ENCODE peak calls at places on chromosomes 12 and 14, in six cellular contexts. Q, E, N, J, M and K are unnamed samples.

GRCh38 chr12:92628476-92628875 is 74.3 kb upstream of the PLEKHG7 start:
- DNase-seq in Q (no peak), E (no peak), N (no peak), J (no peak), M (no peak), K (no peak)

GRCh38 chr14:95770777-95771176 is 56.9 kb upstream of the TCL1A start:
- DNase-seq in Q (no peak), E (no peak), N (no peak), J (no peak), M (no peak), K (no peak)

GRCh38 chr14:95507701-95508103 is 8.7 kb downstream of the SYNE3 start:
- DNase-seq in Q (no peak), E (no peak), N (no peak), J (no peak), M (no peak), K (no peak)

GRCh38 chr14:67515386-67516079 is 17.6 kb upstream of the PLEKHH1 start:
- DNase-seq in Q (peak; percentile 64), E (no peak), N (no peak), J (no peak), M (peak; percentile 23), K (no peak)

GRCh38 chr12:1469063-1469462 is 125.3 kb downstream of the FBXL14 start:
- DNase-seq in Q (no peak), E (no peak), N (no peak), J (no peak), M (no peak), K (no peak)

GRCh38 chr12:7108042-7108927 is 729 bp downstream of the C1RL start:
- DNase-seq in Q (peak; percentile 92), E (peak; percentile 55), N (peak; percentile 69), J (peak; percentile 62), M (peak; percentile 80), K (peak; percentile 94)

GRCh38 chr14:84797326-84797725 is 732.6 kb upstream of the FLRT2 start:
- DNase-seq in Q (no peak), E (no peak), N (no peak), J (no peak), M (no peak), K (no peak)

GRCh38 chr14:51616724-51617409 is 34.8 kb upstream of the FRMD6 start:
- DNase-seq in Q (no peak), E (no peak), N (peak; percentile 91), J (peak; percentile 62), M (no peak), K (no peak)

GRCh38 chr14:23513005-23513412 is 38.6 kb downstream of the ZFHX2 start:
- DNase-seq in Q (no peak), E (no peak), N (no peak), J (no peak), M (no peak), K (no peak)

GRCh38 chr14:64190974-64191502 is 103.1 kb downstream of the ESR2 start:
- DNase-seq in Q (no peak), E (no peak), N (no peak), J (no peak), M (no peak), K (no peak)

GRCh38 chr14:99522934-99523660 is 41.9 kb downstream of the CCNK start:
- DNase-seq in Q (no peak), E (no peak), N (no peak), J (no peak), M (no peak), K (no peak)

GRCh38 chr12:118432812-118433540 is 56.6 kb downstream of the SUDS3 start:
- DNase-seq in Q (no peak), E (no peak), N (peak; percentile 9), J (no peak), M (no peak), K (no peak)

GRCh38 chr12:83042441-83043215 is 355.9 kb downstream of the TMTC2 start:
- DNase-seq in Q (peak; percentile 18), E (no peak), N (no peak), J (no peak), M (no peak), K (no peak)

GRCh38 chr14:67392728-67393314 is 19.1 kb downstream of the PLEK2 start:
- DNase-seq in Q (no peak), E (no peak), N (no peak), J (no peak), M (no peak), K (no peak)

GRCh38 chr12:14884458-14884878 is 1.2 kb downstream of the MGP start:
- DNase-seq in Q (no peak), E (peak; percentile 70), N (no peak), J (no peak), M (no peak), K (peak; percentile 85)

GRCh38 chr14:56598519-56598918 is 18.9 kb downstream of the TMEM260 start:
- DNase-seq in Q (no peak), E (no peak), N (no peak), J (no peak), M (no peak), K (no peak)

GRCh38 chr12:84348582-84348981 is 564.0 kb downstream of the SLC6A15 start:
- DNase-seq in Q (no peak), E (no peak), N (no peak), J (no peak), M (no peak), K (no peak)

GRCh38 chr12:25995906-25996305 is 37.4 kb downstream of the RASSF8 start:
- DNase-seq in Q (no peak), E (no peak), N (no peak), J (no peak), M (no peak), K (no peak)

GRCh38 chr14:23090254-23090636 is 4.7 kb downstream of the ACIN1 start:
- DNase-seq in Q (no peak), E (no peak), N (no peak), J (no peak), M (no peak), K (no peak)

GRCh38 chr14:95544588-95544987 is 9.7 kb downstream of the GLRX5 start:
- DNase-seq in Q (no peak), E (no peak), N (no peak), J (no peak), M (peak; percentile 69), K (no peak)

GRCh38 chr14:69321601-69322330 is 61.8 kb downstream of the GALNT16 start:
- DNase-seq in Q (no peak), E (no peak), N (no peak), J (no peak), M (no peak), K (no peak)

GRCh38 chr12:81759215-81759991 is at the start of gene PPFIA2:
- DNase-seq in Q (peak; percentile 81), E (no peak), N (no peak), J (no peak), M (no peak), K (no peak)

GRCh38 chr12:66060361-66060907 is 70.1 kb downstream of the LLPH start:
- DNase-seq in Q (no peak), E (no peak), N (no peak), J (no peak), M (no peak), K (no peak)

GRCh38 chr12:114738460-114739184 is 54.6 kb upstream of the TBX3 start:
- DNase-seq in Q (no peak), E (no peak), N (peak; percentile 96), J (no peak), M (no peak), K (no peak)

GRCh38 chr12:125314051-125314882 is 249.0 kb downstream of the AACS start:
- DNase-seq in Q (peak; percentile 56), E (no peak), N (no peak), J (no peak), M (no peak), K (no peak)

GRCh38 chr12:12474931-12475485 is 87.7 kb downstream of the DUSP16 start:
- DNase-seq in Q (no peak), E (peak; percentile 87), N (no peak), J (no peak), M (peak; percentile 18), K (no peak)

DNA sequence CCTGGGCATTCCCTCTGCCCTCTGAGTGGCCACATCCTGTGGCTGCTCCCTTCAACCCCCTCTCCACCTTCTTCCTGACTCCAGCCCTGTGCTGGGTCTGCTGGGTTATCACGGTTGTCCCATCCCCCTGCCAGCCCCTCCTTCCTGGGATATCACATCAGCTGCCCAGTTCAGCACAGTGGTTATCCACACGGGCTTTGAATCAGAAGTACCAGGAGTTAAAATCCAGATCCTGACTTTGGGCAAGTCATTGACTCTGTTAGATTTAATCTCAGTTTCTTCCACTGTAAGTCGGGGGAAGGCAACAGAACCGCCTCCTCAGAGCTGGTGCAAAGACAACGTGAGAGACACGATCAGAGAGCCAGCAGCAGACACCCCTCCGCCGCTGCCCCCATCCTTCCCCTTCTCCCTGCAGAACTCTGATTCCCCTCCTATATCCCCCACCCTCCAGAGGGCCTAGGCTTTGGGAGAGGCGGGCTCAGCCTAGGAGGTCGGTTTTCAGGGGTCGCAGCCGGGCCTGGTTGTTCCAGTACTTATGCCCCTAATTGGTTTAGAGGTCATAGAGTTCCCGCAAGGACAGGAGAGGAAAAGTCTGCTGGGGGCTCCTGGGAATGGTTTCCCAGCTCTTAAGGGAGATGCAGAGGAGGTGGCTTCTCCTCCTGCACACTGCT is 42.5 kb downstream of the PRIMA1 start:
- DNase-seq in Q (no peak), E (no peak), N (no peak), J (no peak), M (no peak), K (no peak)
- H3K27ac ChIP-seq in Q (no peak overlapping the region), E (no peak overlapping the region), N (no peak overlapping the region), J (no peak overlapping the region), M (no peak overlapping the region), K (no peak overlapping the region)

DNA sequence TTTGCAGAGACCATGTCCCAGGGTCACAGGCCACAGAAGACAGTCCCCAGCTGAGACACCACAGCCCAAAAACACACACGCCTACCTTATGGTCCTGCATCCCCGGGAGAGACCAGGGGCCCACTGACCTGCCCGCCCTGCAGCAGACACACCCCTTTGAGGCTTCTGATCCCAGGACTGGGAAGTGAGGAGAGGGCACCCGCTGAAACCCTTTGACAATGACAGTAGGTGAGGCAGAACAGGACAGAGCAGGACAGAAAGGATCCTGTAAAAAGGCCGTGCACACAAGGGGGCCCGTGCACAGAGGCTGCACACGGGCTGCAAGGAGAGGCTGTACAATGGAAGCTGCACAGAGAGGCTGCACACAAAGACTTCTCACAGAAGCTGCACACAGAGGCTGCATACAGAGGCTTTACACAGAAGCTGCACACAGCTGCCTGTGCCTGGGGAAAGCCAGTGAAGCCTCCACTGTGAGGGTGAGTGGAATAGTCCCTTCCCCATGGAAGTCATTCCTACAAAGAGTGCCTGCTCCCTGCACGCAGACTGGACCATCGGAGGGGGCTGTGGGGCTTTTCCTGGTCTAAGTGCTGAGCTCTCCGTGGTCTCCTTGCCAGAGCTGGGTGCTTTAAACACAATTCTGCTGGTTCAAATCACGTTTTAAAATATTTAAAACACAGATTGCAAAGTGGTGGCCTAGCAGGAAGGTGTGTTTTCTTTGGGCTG is 16.6 kb upstream of the SFSWAP start:
- DNase-seq in Q (no peak), E (no peak), N (no peak), J (no peak), M (no peak), K (no peak)
- H3K27me3 ChIP-seq in Q (no peaks in the 10 kb centered on the region), E (no peaks in the 10 kb centered on the region), N (peaks cover 58% of the 10 kb centered on the region), J (peaks cover 11% of the 10 kb centered on the region), M (peaks cover 54% of the 10 kb centered on the region), K (no peaks in the 10 kb centered on the region)

DNA sequence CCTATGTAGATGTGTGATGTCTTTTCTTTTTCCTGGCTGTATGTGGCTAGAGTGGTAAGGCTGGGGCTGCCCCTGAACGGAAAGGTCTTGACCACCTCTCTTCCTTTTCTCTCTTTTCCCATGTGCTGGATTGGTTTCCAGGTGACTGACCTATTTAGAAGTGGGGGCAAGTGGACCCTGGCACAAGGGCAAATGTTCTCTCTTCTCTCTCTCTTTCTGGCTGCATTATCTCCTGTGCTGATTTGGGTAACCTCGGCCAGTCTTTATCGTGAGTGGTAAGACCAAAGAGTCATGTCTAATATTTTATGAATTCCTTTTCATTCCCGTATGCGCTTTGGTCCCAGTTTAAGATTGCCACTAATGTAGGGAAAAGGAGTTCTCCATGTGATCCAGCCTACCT is 16.2 kb downstream of the ZNF664 start:
- DNase-seq in Q (no peak), E (no peak), N (no peak), J (no peak), M (no peak), K (no peak)
- TF ChIP-seq REST in Q (no peak), E (no peak), N (no peak), J (no peak), M (no peak), K (no peak)

GRCh38 chr14:103141117-103141796 is 18.0 kb downstream of the TNFAIP2 start:
- DNase-seq in Q (peak; percentile 97), E (no peak), N (peak; percentile 54), J (peak; percentile 73), M (peak; percentile 69), K (no peak)
- H3K27ac ChIP-seq in Q (no peak overlapping the region), E (peak overlapping the region; percentile 12), N (no peak overlapping the region), J (no peak overlapping the region), M (no peak overlapping the region), K (no peak overlapping the region)